ENCODE peak calls at places on chromosomes 12 and 14, in five cellular contexts. X is heart left ventricle, Z is fibroblast of lung, D is psoas muscle, S is transverse colon. T is an unnamed sample.
A peak's percentile ranks its signal among the peaks of the same experiment; 100 is the strongest.

GRCh38 chr12:76726626-76727025 is 37.3 kb upstream of the ZDHHC17 start:
- DNase-seq in X (no peak), Z (no peak), D (no peak), S (no peak), T (no peak)

GRCh38 chr14:23388996-23389395 is 12.2 kb downstream of the CMTM5 start:
- DNase-seq in X (no peak), Z (no peak), D (no peak), S (no peak), T (no peak)

GRCh38 chr14:68210729-68211299 is 391.2 kb downstream of the RAD51B start:
- DNase-seq in X (no peak), Z (peak; percentile 98), D (no peak), S (no peak), T (no peak)

GRCh38 chr14:95460647-95461478 is 55.6 kb downstream of the SYNE3 start:
- DNase-seq in X (no peak), Z (peak; percentile 85), D (no peak), S (peak; percentile 59), T (no peak)

GRCh38 chr12:130498589-130499385 is 161.1 kb downstream of the PIWIL1 start:
- DNase-seq in X (no peak), Z (no peak), D (no peak), S (no peak), T (no peak)

GRCh38 chr12:66516133-66516532 is 162.7 kb downstream of the GRIP1 start:
- DNase-seq in X (no peak), Z (no peak), D (no peak), S (no peak), T (no peak)

GRCh38 chr12:105705765-105706164 is 375.3 kb downstream of the C12orf75 start:
- DNase-seq in X (peak; percentile 51), Z (peak; percentile 79), D (no peak), S (peak; percentile 53), T (no peak)

GRCh38 chr14:99718811-99719192 is 34.7 kb downstream of the CYP46A1 start:
- DNase-seq in X (no peak), Z (no peak), D (no peak), S (no peak), T (no peak)

GRCh38 chr12:6370994-6371754 is 4.2 kb downstream of the SCNN1A start:
- DNase-seq in X (no peak), Z (peak; percentile 48), D (peak; percentile 27), S (peak; percentile 84), T (peak; percentile 89)

GRCh38 chr14:56686416-56686815 is 106.8 kb downstream of the TMEM260 start:
- DNase-seq in X (peak; percentile 22), Z (no peak), D (no peak), S (peak; percentile 8), T (no peak)

GRCh38 chr12:113844495-113845175 is 121.5 kb downstream of the RBM19 start:
- DNase-seq in X (no peak), Z (no peak), D (no peak), S (no peak), T (no peak)

GRCh38 chr14:66070542-66071319 is 415.4 kb upstream of the CCDC196 start:
- DNase-seq in X (no peak), Z (peak; percentile 6), D (no peak), S (peak; percentile 60), T (no peak)

GRCh38 chr12:87384226-87384625 is 645.0 kb downstream of the C12orf50 start:
- DNase-seq in X (no peak), Z (no peak), D (no peak), S (no peak), T (no peak)

GRCh38 chr12:110022980-110023633 is 23.9 kb downstream of the ANKRD13A start:
- DNase-seq in X (no peak), Z (peak; percentile 74), D (no peak), S (no peak), T (no peak)

GRCh38 chr14:82045339-82045738 is 511.7 kb upstream of the SEL1L start:
- DNase-seq in X (no peak), Z (no peak), D (no peak), S (no peak), T (no peak)

GRCh38 chr12:24947541-24948451 is 1.1 kb downstream of the BCAT1 start:
- DNase-seq in X (no peak), Z (peak; percentile 34), D (no peak), S (no peak), T (no peak)

GRCh38 chr12:10121278-10121677 is 8.7 kb downstream of the CLEC7A start:
- DNase-seq in X (no peak), Z (no peak), D (no peak), S (no peak), T (no peak)

GRCh38 chr14:79670811-79671210 is 540.5 kb downstream of the DIO2 start:
- DNase-seq in X (no peak), Z (no peak), D (no peak), S (no peak), T (no peak)

GRCh38 chr14:54489318-54489683 is 521 bp upstream of the GMFB start:
- DNase-seq in X (no peak), Z (no peak), D (no peak), S (no peak), T (no peak)

GRCh38 chr12:57549909-57550627 is at the start of gene KIF5A:
- DNase-seq in X (no peak), Z (no peak), D (peak; percentile 60), S (peak; percentile 49), T (no peak)

GRCh38 chr12:118107694-118108093 is 3.9 kb upstream of the VSIG10 start:
- DNase-seq in X (no peak), Z (no peak), D (no peak), S (no peak), T (no peak)

GRCh38 chr12:132075026-132075713 is 68.9 kb downstream of the DDX51 start:
- DNase-seq in X (no peak), Z (no peak), D (no peak), S (no peak), T (no peak)
- TF ChIP-seq CTCF in X (no peak), Z (no peak), D (no peak), S (no peak), T (no peak)

GRCh38 chr14:71556730-71557129 is 375.5 kb upstream of the RGS6 start:
- DNase-seq in X (no peak), Z (no peak), D (no peak), S (no peak), T (no peak)
- H3K27ac ChIP-seq in X (no peak overlapping the region), Z (no peak overlapping the region), D (no peak overlapping the region), S (peak overlapping the region; percentile 47), T (no peak overlapping the region)

GRCh38 chr12:81143057-81143456 is 65.2 kb downstream of the ACSS3 start:
- DNase-seq in X (no peak), Z (no peak), D (no peak), S (no peak), T (no peak)

GRCh38 chr12:81146228-81147225 is 68.6 kb downstream of the ACSS3 start:
- DNase-seq in X (no peak), Z (no peak), D (no peak), S (no peak), T (no peak)

DNA sequence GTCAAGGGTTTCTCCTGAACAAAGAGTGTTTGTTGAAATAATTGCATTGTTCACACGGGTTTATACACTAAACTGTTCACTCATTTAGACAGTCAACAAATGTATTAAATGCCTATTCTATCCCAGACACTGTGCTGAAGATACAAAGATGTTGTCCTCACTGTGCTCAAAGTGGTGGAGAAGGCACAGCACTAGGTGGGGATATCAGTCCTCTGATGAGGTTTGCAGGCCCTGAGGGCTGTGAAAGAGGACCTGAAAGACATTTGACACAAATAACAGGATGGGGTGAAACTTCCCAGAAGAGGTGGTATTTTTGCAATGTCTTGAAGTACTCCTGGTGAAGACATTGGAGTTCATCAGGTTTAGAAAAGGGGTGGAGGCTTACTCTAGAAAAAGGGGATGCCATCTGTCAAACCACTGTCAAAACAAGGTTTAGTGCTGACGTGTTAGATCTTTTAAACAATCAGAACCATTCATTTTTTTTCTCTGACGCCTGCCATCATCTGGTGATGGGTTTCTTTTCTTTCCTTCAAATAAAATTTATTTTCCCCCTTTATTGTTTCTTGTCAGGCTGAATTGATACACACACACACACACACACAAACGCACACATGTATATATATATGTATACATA is 69.5 kb downstream of the ACSS3 start:
- DNase-seq in X (no peak), Z (no peak), D (no peak), S (no peak), T (no peak)
- TF ChIP-seq CTCF in X (no peak), Z (no peak), D (no peak), S (no peak), T (no peak)

GRCh38 chr12:570237-570925 is 92.9 kb downstream of the NINJ2 start:
- DNase-seq in X (peak; percentile 82), Z (peak; percentile 87), D (peak; percentile 92), S (peak; percentile 85), T (no peak)

GRCh38 chr12:573226-573625 is 90.0 kb downstream of the NINJ2 start:
- DNase-seq in X (peak; percentile 6), Z (no peak), D (no peak), S (no peak), T (no peak)

GRCh38 chr12:570949-571794 is 92.1 kb downstream of the NINJ2 start:
- DNase-seq in X (peak; percentile 81), Z (peak; percentile 87), D (peak; percentile 89), S (peak; percentile 82), T (no peak)

GRCh38 chr12:572532-572899 is 90.7 kb downstream of the NINJ2 start:
- DNase-seq in X (no peak), Z (peak; percentile 6), D (no peak), S (no peak), T (no peak)

DNA sequence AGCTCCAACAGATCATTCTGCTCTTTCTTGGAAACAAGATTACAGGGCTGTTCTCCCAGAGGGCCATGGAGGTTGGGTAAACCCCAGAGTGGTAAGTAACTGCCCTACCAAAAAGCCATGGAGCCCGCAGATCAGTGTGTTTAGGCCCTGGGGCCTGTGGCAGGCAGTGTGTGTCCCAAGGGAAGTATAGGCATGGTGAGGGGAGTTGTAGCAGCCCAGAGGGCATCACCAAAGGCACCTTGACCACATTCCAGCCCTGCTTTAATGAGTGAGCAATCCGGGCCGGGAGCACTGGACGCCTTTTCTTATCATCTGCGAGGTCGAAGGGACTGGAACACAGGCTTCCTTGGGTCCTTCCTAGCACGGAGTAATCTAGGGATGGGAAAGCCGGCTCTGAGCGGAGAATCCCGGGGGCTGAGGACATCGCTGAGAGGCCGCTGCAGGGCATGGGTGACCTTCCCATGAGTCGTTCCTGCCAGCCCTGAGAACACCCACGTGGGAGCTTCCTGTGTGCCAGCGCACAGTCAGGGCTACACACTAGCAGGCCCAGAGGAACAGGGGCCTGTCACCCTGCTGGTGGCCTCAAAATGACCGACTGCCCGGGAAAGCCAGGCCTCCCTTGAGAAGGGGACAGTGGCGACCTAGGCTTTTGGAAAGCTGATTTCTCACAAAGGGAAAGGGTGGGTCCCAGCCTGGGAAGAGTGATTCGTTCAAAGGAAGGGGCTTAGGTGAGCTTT is 91.3 kb downstream of the NINJ2 start:
- DNase-seq in X (peak; percentile 79), Z (no peak), D (peak; percentile 83), S (no peak), T (no peak)
- H3K27ac ChIP-seq in X (peak overlapping the region; percentile 91), Z (peak overlapping the region; percentile 67), D (peak overlapping the region; percentile 95), S (peak overlapping the region; percentile 95), T (peak overlapping the region; percentile 92)